ENCODE peak calls at places on chromosomes 7 and 10, in six cellular contexts. E, S, Z, F, P and H are unnamed samples.

GRCh38 chr7:104272767-104273384 is 55.5 kb upstream of the LHFPL3 start:
- DNase-seq in E (no peak), S (no peak), Z (peak; percentile 56), F (peak; percentile 41), P (peak; percentile 26), H (no peak)

GRCh38 chr10:124917168-124917938 is 24.6 kb upstream of the ZRANB1 start:
- DNase-seq in E (peak; percentile 45), S (peak; percentile 74), Z (peak; percentile 62), F (peak; percentile 73), P (no peak), H (peak; percentile 41)

GRCh38 chr10:93030409-93030808 is 30.2 kb upstream of the CYP26C1 start:
- DNase-seq in E (no peak), S (no peak), Z (peak; percentile 40), F (no peak), P (peak; percentile 8), H (no peak)

GRCh38 chr10:132862485-132863420 is 76.8 kb upstream of the NKX6-2 start:
- DNase-seq in E (peak; percentile 4), S (peak; percentile 50), Z (no peak), F (no peak), P (no peak), H (peak; percentile 24)

GRCh38 chr7:93530701-93531100 is 43.8 kb downstream of the CALCR start:
- DNase-seq in E (no peak), S (no peak), Z (no peak), F (no peak), P (no peak), H (no peak)

GRCh38 chr10:126049741-126050140 is 153.4 kb downstream of the FANK1 start:
- DNase-seq in E (no peak), S (no peak), Z (no peak), F (peak; percentile 56), P (no peak), H (no peak)

GRCh38 chr10:6530211-6530840 is 49.8 kb downstream of the PRKCQ start:
- DNase-seq in E (peak; percentile 53), S (no peak), Z (no peak), F (no peak), P (no peak), H (peak; percentile 43)

GRCh38 chr10:88196298-88196697 is 332.9 kb downstream of the PTEN start:
- DNase-seq in E (no peak), S (no peak), Z (no peak), F (no peak), P (no peak), H (no peak)

GRCh38 chr10:20871970-20872369 is 25.1 kb downstream of the NEBL start:
- DNase-seq in E (no peak), S (no peak), Z (peak; percentile 22), F (no peak), P (no peak), H (no peak)

GRCh38 chr10:1472605-1473004 is 264.7 kb downstream of the ADARB2 start:
- DNase-seq in E (no peak), S (no peak), Z (no peak), F (no peak), P (no peak), H (no peak)

GRCh38 chr7:72405389-72405788 is 6.7 kb downstream of the CALN1 start:
- DNase-seq in E (no peak), S (no peak), Z (no peak), F (no peak), P (no peak), H (no peak)

GRCh38 chr10:29714096-29714874 is 79.5 kb upstream of the SVIL start:
- DNase-seq in E (no peak), S (no peak), Z (no peak), F (no peak), P (peak; percentile 57), H (no peak)

GRCh38 chr7:128913856-128914565 is 3.5 kb upstream of the KCP start:
- DNase-seq in E (no peak), S (peak; percentile 40), Z (no peak), F (peak; percentile 37), P (no peak), H (no peak)

DNA sequence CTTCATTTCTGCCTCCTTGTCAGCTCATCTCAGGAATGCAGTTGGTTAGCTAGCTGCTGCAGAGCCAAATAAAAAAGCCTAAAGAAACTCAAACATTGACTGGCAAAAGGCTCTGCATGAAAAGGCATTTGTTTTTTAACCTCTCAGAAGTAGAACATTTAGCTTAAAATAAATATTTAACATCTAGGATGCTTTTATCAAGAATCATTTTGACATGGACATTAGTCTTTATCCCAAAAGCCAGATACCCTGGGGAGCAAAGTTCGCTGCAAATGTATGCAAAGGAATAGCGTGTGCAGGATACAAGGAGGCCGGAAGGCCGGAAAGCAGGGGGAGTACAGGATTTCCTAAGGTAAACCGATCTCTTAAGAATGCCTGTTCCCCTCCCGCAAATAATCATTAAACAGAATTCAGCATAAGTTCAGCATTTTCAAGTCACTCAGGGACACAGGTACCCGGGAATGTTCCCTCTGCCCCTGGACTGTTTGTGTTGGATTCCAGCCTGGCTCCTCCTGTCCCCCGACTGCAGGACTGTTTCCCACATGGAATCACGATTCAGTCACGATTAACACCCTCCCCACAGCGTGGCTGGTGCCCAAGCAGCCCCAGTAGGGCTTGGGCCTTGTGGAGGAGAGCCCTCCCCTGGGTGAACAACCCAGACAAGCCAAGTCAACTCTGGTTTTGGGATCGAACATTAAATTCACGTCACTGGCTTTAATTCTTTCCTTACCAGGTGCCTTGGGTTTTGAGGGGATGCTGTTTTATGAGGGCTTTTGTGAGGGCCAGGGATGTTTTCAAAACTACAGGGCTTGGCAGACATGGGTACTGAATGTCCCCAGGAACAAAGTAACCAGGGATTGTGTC is 97.8 kb downstream of the HIPK2 start:
- DNase-seq in E (no peak), S (no peak), Z (no peak), F (no peak), P (no peak), H (peak; percentile 61)
- TF ChIP-seq POLR2AphosphoS5 in E (no peak), S (no peak), Z (no peak), F (no peak), P (no peak), H (no peak)

DNA sequence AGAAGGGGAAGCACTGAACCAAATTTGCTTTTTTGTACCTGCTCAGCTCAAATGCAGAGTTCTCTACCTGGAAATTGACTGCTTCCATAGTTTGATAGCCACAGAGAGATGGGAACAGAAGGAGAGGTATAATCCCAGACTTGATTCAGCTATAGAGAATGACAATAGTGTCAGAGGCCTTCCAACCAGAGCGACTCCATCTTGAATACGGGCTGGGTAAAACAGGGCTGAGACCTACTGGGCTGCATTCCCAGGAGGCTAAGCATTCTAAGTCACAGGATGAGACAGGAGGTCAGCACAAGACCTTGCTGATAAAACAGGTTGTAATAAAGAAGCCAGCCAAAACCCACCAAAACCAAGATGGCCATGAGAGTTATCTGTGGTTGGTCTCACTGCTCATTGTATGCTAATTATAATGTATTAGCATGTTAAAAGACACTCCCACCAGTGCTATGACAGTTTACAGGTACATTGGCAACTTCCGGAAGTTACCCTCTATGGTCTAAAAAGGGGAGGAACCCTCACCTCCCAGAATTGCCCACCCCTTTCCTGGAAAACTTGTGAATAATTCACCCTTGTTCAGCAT is 42.7 kb upstream of the ATRNL1 start:
- DNase-seq in E (no peak), S (no peak), Z (no peak), F (no peak), P (no peak), H (no peak)
- TF ChIP-seq POLR2AphosphoS5 in E (no peak), S (no peak), Z (no peak), F (no peak), P (no peak), H (no peak)

GRCh38 chr10:78063236-78063635 is 29.6 kb downstream of the RPS24 start:
- DNase-seq in E (no peak), S (no peak), Z (no peak), F (no peak), P (no peak), H (no peak)

GRCh38 chr10:78059916-78060315 is 26.3 kb downstream of the RPS24 start:
- DNase-seq in E (no peak), S (no peak), Z (no peak), F (no peak), P (no peak), H (no peak)

GRCh38 chr10:78053201-78053868 is 19.7 kb downstream of the RPS24 start:
- DNase-seq in E (no peak), S (no peak), Z (no peak), F (no peak), P (no peak), H (no peak)

GRCh38 chr10:78062296-78062695 is 28.6 kb downstream of the RPS24 start:
- DNase-seq in E (no peak), S (no peak), Z (no peak), F (no peak), P (no peak), H (no peak)

GRCh38 chr10:78058562-78058961 is 24.9 kb downstream of the RPS24 start:
- DNase-seq in E (no peak), S (no peak), Z (no peak), F (no peak), P (no peak), H (no peak)
- TF ChIP-seq POLR2AphosphoS5 in E (no peak), S (no peak), Z (no peak), F (no peak), P (no peak), H (no peak)

GRCh38 chr10:49433069-49433468 is 37.2 kb upstream of the DRGX start:
- DNase-seq in E (no peak), S (no peak), Z (no peak), F (no peak), P (no peak), H (no peak)
- TF ChIP-seq POLR2AphosphoS5 in E (no peak), S (no peak), Z (no peak), F (no peak), P (no peak), H (no peak)

GRCh38 chr7:116576350-116577319 is 51.8 kb downstream of the CAV1 start:
- DNase-seq in E (no peak), S (no peak), Z (no peak), F (no peak), P (no peak), H (no peak)
- TF ChIP-seq POLR2AphosphoS5 in E (no peak), S (no peak), Z (no peak), F (peak; percentile 75), P (no peak), H (peak; percentile 28)

DNA sequence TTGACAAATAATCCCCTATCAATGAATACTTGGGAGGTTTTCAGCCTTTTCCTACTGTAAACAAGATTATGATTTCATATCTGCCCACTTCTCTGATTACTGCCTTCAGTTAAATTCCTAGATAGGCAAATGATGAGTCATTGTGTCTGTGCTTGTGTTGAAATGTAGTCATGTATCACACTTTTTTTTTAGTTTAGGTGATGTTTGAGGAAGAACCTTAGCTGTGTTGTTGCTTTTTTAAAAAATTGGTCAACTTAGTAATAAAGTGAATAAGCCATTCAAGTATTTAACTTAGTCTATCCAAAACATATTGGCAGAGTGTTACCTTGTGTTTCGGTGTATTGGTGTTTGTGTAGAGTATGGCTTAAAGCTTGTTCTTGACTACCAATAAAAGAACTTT is 60.0 kb downstream of the WAC start:
- DNase-seq in E (no peak), S (no peak), Z (no peak), F (no peak), P (peak; percentile 2), H (no peak)
- TF ChIP-seq POLR2AphosphoS5 in E (no peak), S (no peak), Z (no peak), F (no peak), P (no peak), H (no peak)